ENCODE peak calls at places on chromosomes 1 and 21, in nine cellular contexts. A, J, I, K, W, X, M, F and T are unnamed samples.

GRCh38 chr1:24972257-24973242 is 42.5 kb upstream of the RUNX3 start:
- DNase-seq in X (no peak), A (no peak), F (no peak), M (no peak), W (no peak), J (no peak), K (no peak), I (no peak), T (no peak)

GRCh38 chr1:57423135-57424131 is at the start of gene DAB1:
- DNase-seq in K (peak; percentile 45), A (peak; percentile 13), X (peak; percentile 61), W (no peak), F (peak; percentile 31), M (no peak), I (no peak), J (no peak), T (peak; percentile 65)

GRCh38 chr21:37257526-37257966 is 9.6 kb downstream of the VPS26C start:
- DNase-seq in A (no peak), M (no peak), X (no peak), J (peak; percentile 25), K (peak; percentile 60), F (no peak), I (no peak), W (no peak), T (peak; percentile 69)

GRCh38 chr1:93143136-93143535 is 37.1 kb downstream of the TMED5 start:
- DNase-seq in A (no peak), F (no peak), W (no peak), M (no peak), J (no peak), X (no peak), K (no peak), I (no peak), T (no peak)

GRCh38 chr21:30146558-30147282 is 19.9 kb downstream of the CLDN17 start:
- DNase-seq in A (no peak), X (no peak), W (no peak), F (no peak), M (no peak), K (no peak), J (no peak), I (no peak), T (no peak)

GRCh38 chr1:226322986-226323385 is 14.0 kb upstream of the LIN9 start:
- DNase-seq in W (no peak), K (no peak), M (no peak), X (no peak), A (no peak), I (no peak), J (no peak), F (no peak), T (no peak)

GRCh38 chr1:66982561-66983285 is 57.9 kb downstream of the MIER1 start:
- DNase-seq in W (no peak), A (no peak), F (no peak), I (no peak), K (no peak), X (no peak), M (no peak), J (no peak), T (no peak)

GRCh38 chr21:33668180-33668579 is 25.9 kb downstream of the ITSN1 start:
- DNase-seq in M (no peak), A (no peak), J (no peak), K (no peak), X (no peak), I (no peak), W (no peak), F (no peak), T (no peak)

GRCh38 chr21:41952568-41953248 is 1.1 kb downstream of the C2CD2 start:
- DNase-seq in I (no peak), J (no peak), M (no peak), W (no peak), F (no peak), X (peak; percentile 28), K (peak; percentile 23), A (no peak), T (no peak)

GRCh38 chr1:20211511-20211931 is 25.2 kb upstream of the PLA2G2C start:
- DNase-seq in K (no peak), M (no peak), J (no peak), W (no peak), F (no peak), A (no peak), X (no peak), I (no peak), T (no peak)

GRCh38 chr1:168470821-168471473 is 72.8 kb downstream of the XCL2 start:
- DNase-seq in K (no peak), J (no peak), X (no peak), W (no peak), M (no peak), I (no peak), F (no peak), A (no peak), T (no peak)

GRCh38 chr1:923131-923990 is at the start of gene SAMD11:
- DNase-seq in K (peak; percentile 94), X (peak; percentile 64), I (peak; percentile 88), J (peak; percentile 94), W (peak; percentile 86), A (peak; percentile 61), F (peak; percentile 65), M (peak; percentile 76), T (peak; percentile 91)

GRCh38 chr1:206800411-206800810 is 28.1 kb upstream of the IL10 start:
- DNase-seq in A (no peak), F (no peak), M (no peak), K (no peak), I (no peak), J (no peak), X (no peak), W (no peak), T (no peak)

GRCh38 chr1:36948147-36948546 is 86.2 kb downstream of the GRIK3 start:
- DNase-seq in J (no peak), F (no peak), K (no peak), M (no peak), A (no peak), X (no peak), W (no peak), I (no peak), T (no peak)

GRCh38 chr1:21301794-21302440 is 11.7 kb upstream of the ECE1 start:
- DNase-seq in X (no peak), W (no peak), F (no peak), I (no peak), J (no peak), M (no peak), K (no peak), A (no peak), T (no peak)

GRCh38 chr1:203765029-203765837 is at the start of gene LAX1:
- DNase-seq in K (no peak), I (peak; percentile 43), F (no peak), W (no peak), X (no peak), J (no peak), M (no peak), A (peak; percentile 92), T (no peak)

GRCh38 chr1:13756557-13757315 is 56.7 kb downstream of the PRDM2 start:
- DNase-seq in W (no peak), I (no peak), A (no peak), J (no peak), K (no peak), F (no peak), M (no peak), X (no peak), T (no peak)

GRCh38 chr1:3121401-3122215 is 52.6 kb downstream of the PRDM16 start:
- DNase-seq in M (no peak), J (no peak), K (no peak), X (no peak), W (no peak), I (no peak), F (no peak), A (no peak), T (no peak)

GRCh38 chr1:219220945-219221344 is 47.3 kb downstream of the LYPLAL1 start:
- DNase-seq in X (no peak), A (no peak), K (no peak), M (no peak), W (no peak), J (no peak), F (no peak), I (no peak), T (no peak)

GRCh38 chr1:41994195-41994894 is 75.6 kb upstream of the HIVEP3 start:
- DNase-seq in I (no peak), X (no peak), M (no peak), K (no peak), A (peak; percentile 26), J (no peak), F (no peak), W (no peak), T (no peak)
- TF ChIP-seq CTCF in I (no peak), X (no peak), M (no peak), K (no peak), A (no peak), J (no peak), F (no peak), W (no peak), T (no peak)

DNA sequence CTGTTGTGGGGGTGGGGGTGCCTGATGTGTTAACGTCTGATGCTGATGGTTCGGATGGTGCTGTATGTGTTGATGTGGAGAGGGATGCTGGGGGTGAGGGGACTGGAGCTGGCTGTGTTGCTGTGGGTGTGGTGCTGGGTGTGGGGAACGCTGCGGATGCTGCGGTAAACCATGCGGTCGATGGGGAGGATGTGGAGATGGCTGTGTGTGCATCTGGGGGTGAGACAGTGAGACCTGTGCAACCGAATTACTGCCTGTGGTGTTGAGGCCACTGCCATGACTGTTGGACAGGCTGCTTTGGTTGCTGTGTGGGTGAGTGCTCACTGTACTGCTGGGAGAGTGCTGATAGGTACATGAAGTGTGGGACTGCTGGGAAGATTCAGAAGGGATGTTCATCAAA is 26.8 kb upstream of the GUCA2A start:
- DNase-seq in F (no peak), J (no peak), A (no peak), I (no peak), M (no peak), X (no peak), K (no peak), W (no peak), T (no peak)
- TF ChIP-seq CTCF in F (no peak), J (no peak), A (no peak), I (no peak), M (no peak), X (no peak), K (no peak), W (no peak), T (no peak)

GRCh38 chr1:96346708-96347107 is 374.9 kb upstream of the PTBP2 start:
- DNase-seq in F (no peak), I (no peak), K (no peak), J (no peak), X (no peak), W (no peak), A (no peak), M (no peak), T (no peak)
- TF ChIP-seq CTCF in F (no peak), I (no peak), K (no peak), J (no peak), X (no peak), W (no peak), A (no peak), M (no peak), T (no peak)

DNA sequence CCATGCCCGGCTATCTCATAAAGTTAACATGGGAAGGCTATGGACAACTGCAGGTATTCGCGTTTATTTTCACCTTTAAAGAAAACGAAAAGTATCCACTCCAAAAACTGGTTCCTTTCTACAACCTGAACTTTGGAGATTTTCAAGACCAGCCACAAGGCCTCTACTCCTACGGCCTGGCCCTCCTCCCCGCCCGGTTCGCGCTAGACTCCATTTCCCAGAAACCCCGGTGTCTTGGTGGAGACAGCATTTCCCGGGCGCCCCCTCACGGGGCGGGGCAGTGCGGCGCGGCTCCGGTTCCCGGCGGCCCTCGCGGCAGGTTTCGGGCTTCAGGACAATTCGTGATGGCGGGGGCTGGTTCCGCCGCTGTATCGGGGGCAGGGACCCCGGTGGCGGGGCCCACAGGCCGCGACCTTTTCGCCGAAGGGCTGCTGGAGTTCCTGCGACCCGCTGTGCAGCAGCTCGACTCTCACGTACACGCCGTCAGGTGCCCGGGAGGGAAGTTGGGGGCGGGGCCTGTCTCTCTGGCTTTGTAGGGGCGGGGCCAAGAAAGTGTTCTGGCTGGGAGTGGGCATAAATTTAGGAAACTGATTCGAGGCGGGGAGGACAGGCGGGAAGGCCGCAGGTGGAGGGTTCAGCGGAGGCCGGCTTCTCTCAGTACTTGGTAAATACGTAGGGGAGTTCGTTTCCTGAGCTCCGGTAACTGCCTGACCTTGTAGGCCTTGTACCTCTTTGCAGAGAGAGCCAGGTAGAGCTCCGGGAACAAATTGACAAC is at the start of gene SNAPIN:
- DNase-seq in M (peak; percentile 88), F (peak; percentile 78), W (peak; percentile 93), K (peak; percentile 90), X (peak; percentile 92), I (peak; percentile 90), A (peak; percentile 96), J (peak; percentile 93), T (peak; percentile 92)
- TF ChIP-seq CTCF in M (no peak), F (no peak), W (peak; percentile 5), K (no peak), X (no peak), I (no peak), A (no peak), J (no peak), T (no peak)